ENCODE peak calls at places on chromosome 7, in nine cellular contexts. F is AG20443; G is GM12892; X is astrocyte; Y is cerebellum; A is activated CD4-positive, alpha-beta memory T cell treated with anti-CD3 and anti-CD28 coated beads, Interleukin-2, amount 10 ng/mL, durations not matched to agents 7 days and 5 days; C is stimulated activated CD8-positive, alpha-beta memory T cell treated with anti-CD3 and anti-CD28 coated beads, Interleukin-2, amount 100 ng/mL, for 1 hour; N is SJSA1; D is effector CD4-positive, alpha-beta T cell. R is an unnamed sample.
A peak's percentile ranks its signal among the peaks of the same experiment; 100 is the strongest.

GRCh38 chr7:135509589-135509838 is 388 bp downstream of the CNOT4 start:
- DNase-seq in F (no peak), G (no peak), X (no peak), Y (no peak), A (no peak), C (no peak), N (peak; percentile 41), D (no peak), R (no peak)

GRCh38 chr7:28986028-28986427 is 27.9 kb upstream of the TRIL start:
- DNase-seq in F (no peak), G (no peak), X (no peak), Y (no peak), A (no peak), C (no peak), N (no peak), D (no peak), R (no peak)

GRCh38 chr7:46654546-46655443 is 733.7 kb upstream of the IGFBP3 start:
- DNase-seq in F (no peak), G (no peak), X (peak; percentile 15), Y (no peak), A (no peak), C (no peak), N (no peak), D (no peak), R (no peak)

GRCh38 chr7:2156756-2157472 is 75.8 kb downstream of the MAD1L1 start:
- DNase-seq in F (no peak), G (no peak), X (no peak), Y (no peak), A (no peak), C (no peak), N (no peak), D (no peak), R (no peak)

GRCh38 chr7:92747041-92747835 is 89.1 kb downstream of the CDK6 start:
- DNase-seq in F (no peak), G (no peak), X (peak; percentile 60), Y (no peak), A (no peak), C (no peak), N (no peak), D (no peak), R (no peak)

GRCh38 chr7:142782922-142783900 is 12.4 kb downstream of the PRSS2 start:
- DNase-seq in F (peak; percentile 91), G (peak; percentile 70), X (peak; percentile 77), Y (peak; percentile 86), A (peak; percentile 84), C (peak; percentile 55), N (peak; percentile 87), D (peak; percentile 68), R (peak; percentile 51)

GRCh38 chr7:92644406-92645113 is 54.4 kb upstream of the FAM133B start:
- DNase-seq in F (no peak), G (no peak), X (peak; percentile 34), Y (peak; percentile 57), A (no peak), C (no peak), N (no peak), D (no peak), R (no peak)

GRCh38 chr7:154832557-154833138 is 170.3 kb downstream of the PAXIP1 start:
- DNase-seq in F (no peak), G (no peak), X (no peak), Y (peak; percentile 42), A (no peak), C (no peak), N (no peak), D (no peak), R (no peak)

GRCh38 chr7:106568002-106568679 is 92.8 kb downstream of the CCDC71L start:
- DNase-seq in F (no peak), G (no peak), X (no peak), Y (no peak), A (no peak), C (no peak), N (no peak), D (no peak), R (no peak)

GRCh38 chr7:144842377-144842851 is 6.6 kb upstream of the TPK1 start:
- DNase-seq in F (no peak), G (no peak), X (no peak), Y (no peak), A (peak; percentile 43), C (no peak), N (no peak), D (no peak), R (no peak)

GRCh38 chr7:150631084-150631824 is 931 bp downstream of the GIMAP6 start:
- DNase-seq in F (no peak), G (no peak), X (no peak), Y (no peak), A (peak; percentile 70), C (no peak), N (no peak), D (no peak), R (no peak)

GRCh38 chr7:158111906-158112570 is 475.6 kb downstream of the PTPRN2 start:
- DNase-seq in F (no peak), G (no peak), X (no peak), Y (no peak), A (no peak), C (no peak), N (peak; percentile 28), D (no peak), R (no peak)

GRCh38 chr7:140961117-140961516 is 36.4 kb upstream of the BRAF start:
- DNase-seq in F (no peak), G (no peak), X (no peak), Y (no peak), A (no peak), C (no peak), N (no peak), D (no peak), R (no peak)

GRCh38 chr7:94357076-94357475 is 37.6 kb upstream of the COL1A2 start:
- DNase-seq in F (peak; percentile 47), G (no peak), X (peak; percentile 71), Y (no peak), A (no peak), C (no peak), N (no peak), D (no peak), R (no peak)

GRCh38 chr7:121714559-121715303 is 158.2 kb upstream of the PTPRZ1 start:
- DNase-seq in F (no peak), G (no peak), X (no peak), Y (no peak), A (no peak), C (no peak), N (no peak), D (no peak), R (no peak)

GRCh38 chr7:24401628-24402593 is 117.9 kb downstream of the NPY start:
- DNase-seq in F (no peak), G (no peak), X (peak; percentile 12), Y (no peak), A (no peak), C (no peak), N (no peak), D (no peak), R (no peak)

GRCh38 chr7:141076377-141076776 is 2.5 kb downstream of the TMEM178B start:
- DNase-seq in F (no peak), G (no peak), X (no peak), Y (peak; percentile 79), A (no peak), C (no peak), N (no peak), D (no peak), R (peak; percentile 30)

GRCh38 chr7:131080754-131081153 is 246.9 kb upstream of the MKLN1 start:
- DNase-seq in F (no peak), G (no peak), X (no peak), Y (peak; percentile 17), A (no peak), C (no peak), N (no peak), D (no peak), R (no peak)

GRCh38 chr7:150397376-150398107 is 18.4 kb downstream of the ZNF775 start:
- DNase-seq in F (no peak), G (no peak), X (no peak), Y (no peak), A (no peak), C (no peak), N (no peak), D (no peak), R (no peak)

GRCh38 chr7:124171068-124171467 is 138.2 kb upstream of the TMEM229A start:
- DNase-seq in F (no peak), G (no peak), X (no peak), Y (no peak), A (no peak), C (no peak), N (no peak), D (no peak), R (no peak)

GRCh38 chr7:153091477-153091876 is 331.9 kb downstream of the ACTR3B start:
- DNase-seq in F (no peak), G (no peak), X (no peak), Y (no peak), A (no peak), C (no peak), N (no peak), D (no peak), R (no peak)

GRCh38 chr7:101625076-101625914 is 3.8 kb downstream of the MYL10 start:
- DNase-seq in F (peak; percentile 63), G (no peak), X (peak; percentile 37), Y (no peak), A (no peak), C (no peak), N (no peak), D (no peak), R (no peak)

GRCh38 chr7:6023974-6024435 is 7.2 kb upstream of the ANKRD61 start:
- DNase-seq in F (no peak), G (no peak), X (no peak), Y (no peak), A (no peak), C (no peak), N (no peak), D (no peak), R (no peak)

GRCh38 chr7:139915864-139916716 is 87.0 kb downstream of the TBXAS1 start:
- DNase-seq in F (peak; percentile 94), G (peak; percentile 55), X (peak; percentile 99), Y (no peak), A (peak; percentile 75), C (peak; percentile 21), N (peak; percentile 88), D (peak; percentile 7), R (no peak)

GRCh38 chr7:42186181-42186580 is 50.8 kb downstream of the GLI3 start:
- DNase-seq in F (no peak), G (no peak), X (no peak), Y (no peak), A (no peak), C (no peak), N (no peak), D (no peak), R (no peak)

GRCh38 chr7:123022576-123022975 is 27.1 kb upstream of the TAS2R16 start:
- DNase-seq in F (no peak), G (no peak), X (peak; percentile 32), Y (no peak), A (no peak), C (no peak), N (no peak), D (no peak), R (no peak)

GRCh38 chr7:17986826-17987225 is 40.8 kb downstream of the PRPS1L1 start:
- DNase-seq in F (peak; percentile 56), G (no peak), X (peak; percentile 92), Y (no peak), A (no peak), C (no peak), N (no peak), D (no peak), R (no peak)

GRCh38 chr7:100889761-100890639 is 485 bp upstream of the UFSP1 start:
- DNase-seq in F (peak; percentile 100), G (peak; percentile 99), X (peak; percentile 73), Y (peak; percentile 99), A (peak; percentile 92), C (peak; percentile 76), N (peak; percentile 93), D (peak; percentile 89), R (peak; percentile 71)

R was measured in NCI-H446 treated with DMSO at 0.1 percent for 48 hours.